ENCODE peak calls at places on chromosomes 1 and 21, in ten cellular contexts. L is effector memory CD8-positive, alpha-beta T cell; Y is CD8-positive, alpha-beta T cell; P is T-helper 22 cell; Q is COR-L47; N is DMS153; W is Calu3; F is pancreas; A is activated gamma-delta T cell treated with Interleukin-2 at 50 U/mL for 16 hours; U is activated CD4-positive, alpha-beta T cell treated with anti-CD3 and anti-CD28 coated beads, Interleukin-2, amount 50 U/mL, for 4 hours. Z is an unnamed sample.

GRCh38 chr1:234553241-234554156 is 56.5 kb downstream of the IRF2BP2 start:
- DNase-seq in L (no peak), Y (no peak), P (no peak), Q (no peak), N (no peak), W (no peak), F (no peak), A (no peak), U (no peak), Z (no peak)

GRCh38 chr21:39159342-39160063 is 23.7 kb downstream of the PSMG1 start:
- DNase-seq in L (no peak), Y (no peak), P (no peak), Q (no peak), N (no peak), W (no peak), F (no peak), A (no peak), U (no peak), Z (no peak)

GRCh38 chr1:149848811-149849210 is 50.6 kb upstream of the BOLA1 start:
- DNase-seq in L (no peak), Y (no peak), P (no peak), Q (no peak), N (no peak), W (no peak), F (no peak), A (no peak), U (no peak), Z (peak; percentile 0)

GRCh38 chr1:25797939-25798338 is 2.1 kb upstream of the SELENON start:
- DNase-seq in L (no peak), Y (peak; percentile 29), P (no peak), Q (no peak), N (no peak), W (peak; percentile 47), F (no peak), A (no peak), U (no peak), Z (no peak)

GRCh38 chr1:24149854-24150227 is 6.9 kb upstream of the IL22RA1 start:
- DNase-seq in L (no peak), Y (no peak), P (no peak), Q (no peak), N (no peak), W (peak; percentile 36), F (no peak), A (no peak), U (peak; percentile 30), Z (no peak)

GRCh38 chr1:32362474-32363313 is at the start of the genes FAM229A and TSSK3:
- DNase-seq in L (no peak), Y (no peak), P (no peak), Q (no peak), N (no peak), W (no peak), F (no peak), A (no peak), U (no peak), Z (no peak)

GRCh38 chr1:153465728-153466625 is 5.5 kb upstream of the S100A7 start:
- DNase-seq in L (peak; percentile 44), Y (peak; percentile 62), P (peak; percentile 13), Q (no peak), N (no peak), W (peak; percentile 77), F (no peak), A (peak; percentile 59), U (peak; percentile 57), Z (peak; percentile 30)

GRCh38 chr1:35229587-35230360 is 36.8 kb upstream of the SFPQ start:
- DNase-seq in L (no peak), Y (no peak), P (no peak), Q (no peak), N (no peak), W (no peak), F (no peak), A (no peak), U (no peak), Z (no peak)

GRCh38 chr1:176241385-176242015 is 34.4 kb upstream of the COP1 start:
- DNase-seq in L (no peak), Y (no peak), P (no peak), Q (no peak), N (no peak), W (no peak), F (no peak), A (no peak), U (no peak), Z (no peak)

GRCh38 chr1:91527781-91528180 is 27.1 kb downstream of the CDC7 start:
- DNase-seq in L (no peak), Y (no peak), P (no peak), Q (no peak), N (no peak), W (no peak), F (no peak), A (no peak), U (no peak), Z (no peak)

GRCh38 chr1:236163460-236164153 is 21.3 kb downstream of the GPR137B start:
- DNase-seq in L (no peak), Y (no peak), P (no peak), Q (no peak), N (no peak), W (no peak), F (no peak), A (no peak), U (no peak), Z (peak; percentile 28)

GRCh38 chr1:31214316-31215082 is 25.2 kb downstream of the NKAIN1 start:
- DNase-seq in L (no peak), Y (no peak), P (no peak), Q (no peak), N (no peak), W (no peak), F (no peak), A (no peak), U (no peak), Z (no peak)

GRCh38 chr1:7583291-7584096 is 187.6 kb upstream of the VAMP3 start:
- DNase-seq in L (no peak), Y (no peak), P (no peak), Q (no peak), N (no peak), W (no peak), F (no peak), A (no peak), U (no peak), Z (no peak)

GRCh38 chr1:43225168-43225567 is 44.6 kb upstream of the TMEM125 start:
- DNase-seq in L (no peak), Y (no peak), P (no peak), Q (no peak), N (no peak), W (no peak), F (no peak), A (no peak), U (no peak), Z (no peak)

GRCh38 chr1:76109404-76109803 is 34.9 kb downstream of the ST6GALNAC3 start:
- DNase-seq in L (no peak), Y (no peak), P (no peak), Q (no peak), N (no peak), W (no peak), F (no peak), A (no peak), U (no peak), Z (no peak)

GRCh38 chr21:38289697-38290096 is 32.9 kb downstream of the KCNJ15 start:
- DNase-seq in L (no peak), Y (no peak), P (no peak), Q (no peak), N (no peak), W (no peak), F (no peak), A (no peak), U (no peak), Z (no peak)

GRCh38 chr1:64877151-64877550 is 89.2 kb downstream of the JAK1 start:
- DNase-seq in L (peak; percentile 40), Y (peak; percentile 42), P (peak; percentile 31), Q (no peak), N (no peak), W (no peak), F (no peak), A (peak; percentile 38), U (no peak), Z (peak; percentile 80)

GRCh38 chr21:35231115-35231514 is 182.0 kb upstream of the RUNX1 start:
- DNase-seq in L (no peak), Y (no peak), P (no peak), Q (no peak), N (peak; percentile 40), W (no peak), F (no peak), A (no peak), U (no peak), Z (no peak)

GRCh38 chr1:70504176-70504820 is 93.2 kb downstream of the CTH start:
- DNase-seq in L (no peak), Y (no peak), P (no peak), Q (no peak), N (no peak), W (peak; percentile 16), F (no peak), A (no peak), U (no peak), Z (no peak)

GRCh38 chr1:194584052-194584451 is 1397.6 kb upstream of the B3GALT2 start:
- DNase-seq in L (no peak), Y (no peak), P (no peak), Q (no peak), N (no peak), W (no peak), F (no peak), A (no peak), U (no peak), Z (no peak)

GRCh38 chr1:225844236-225845061 is 34.5 kb downstream of the EPHX1 start:
- DNase-seq in L (no peak), Y (no peak), P (no peak), Q (no peak), N (no peak), W (no peak), F (no peak), A (no peak), U (no peak), Z (no peak)

GRCh38 chr21:39020751-39021474 is 162.3 kb downstream of the PSMG1 start:
- DNase-seq in L (no peak), Y (no peak), P (no peak), Q (no peak), N (peak; percentile 30), W (no peak), F (no peak), A (no peak), U (no peak), Z (peak; percentile 3)

GRCh38 chr21:46618738-46619369 is 14.0 kb upstream of the S100B start:
- DNase-seq in L (no peak), Y (no peak), P (no peak), Q (no peak), N (no peak), W (no peak), F (no peak), A (no peak), U (no peak), Z (no peak)

GRCh38 chr1:154784924-154785531 is 85.1 kb downstream of the KCNN3 start:
- DNase-seq in L (no peak), Y (peak; percentile 55), P (peak; percentile 25), Q (no peak), N (no peak), W (no peak), F (peak; percentile 41), A (peak; percentile 6), U (peak; percentile 48), Z (no peak)

GRCh38 chr1:175317309-175317708 is 124.7 kb upstream of the KIAA0040 start:
- DNase-seq in L (peak; percentile 40), Y (peak; percentile 18), P (no peak), Q (no peak), N (no peak), W (no peak), F (peak; percentile 31), A (no peak), U (no peak), Z (peak; percentile 13)

GRCh38 chr1:159211331-159212136 is 6.9 kb downstream of the ACKR1 start:
- DNase-seq in L (peak; percentile 33), Y (peak; percentile 45), P (no peak), Q (no peak), N (peak; percentile 26), W (peak; percentile 73), F (no peak), A (peak; percentile 33), U (peak; percentile 26), Z (peak; percentile 10)

GRCh38 chr1:75672528-75673393 is 51.7 kb upstream of the ACADM start:
- DNase-seq in L (no peak), Y (no peak), P (no peak), Q (no peak), N (no peak), W (peak; percentile 8), F (no peak), A (no peak), U (no peak), Z (no peak)

GRCh38 chr1:178530037-178530402 is 17.1 kb downstream of the TEX35 start:
- DNase-seq in L (no peak), Y (no peak), P (no peak), Q (no peak), N (no peak), W (peak; percentile 80), F (no peak), A (no peak), U (no peak), Z (no peak)

Z was measured in immature natural killer cell.